ENCODE peak calls at places on chromosome 17, in eight cellular contexts. S is GM23248; Y is stimulated activated CD4-positive, alpha-beta T cell treated with anti-CD3 and anti-CD28 coated beads, Interleukin-1b, Interleukin-23, amount 100 ng/mL, for 48 hours; Z is activated CD4-positive, alpha-beta T cell treated with anti-CD3 and anti-CD28 coated beads, Interleukin-2, amount 10 ng/mL, durations not matched to agents 7 days and 5 days; U is pulmonary artery endothelial cell; K is stimulated activated CD8-positive, alpha-beta memory T cell treated with anti-CD3 and anti-CD28 coated beads, Interleukin-15, amount 100 ng/mL, for 48 hours; J is left ventricle myocardium superior; G is CD8-positive, alpha-beta memory T cell. O is an unnamed sample.

GRCh38 chr17:80772906-80773242 is 218.8 kb upstream of the CHMP6 start:
- DNase-seq in S (no peak), U (no peak), K (no peak), Z (no peak), Y (no peak), J (no peak), G (no peak), O (no peak)

GRCh38 chr17:75151893-75152292 is 2.4 kb downstream of the JPT1 start:
- DNase-seq in S (no peak), Z (no peak), J (no peak), G (no peak), U (no peak), K (no peak), Y (no peak), O (no peak)

GRCh38 chr17:51032850-51033249 is 87.8 kb downstream of the SPAG9 start:
- DNase-seq in U (no peak), J (no peak), K (no peak), G (no peak), Y (no peak), Z (no peak), S (peak), O (no peak)

GRCh38 chr17:47700471-47701449 is 6.8 kb downstream of the TBKBP1 start:
- DNase-seq in Z (no peak), G (no peak), Y (no peak), K (no peak), U (no peak), J (no peak), S (no peak), O (peak)

GRCh38 chr17:8791910-8792270 is 7.3 kb downstream of the MFSD6L start:
- DNase-seq in Y (no peak), U (no peak), Z (no peak), J (no peak), G (no peak), S (peak), K (no peak), O (no peak)

GRCh38 chr17:37726248-37726647 is 18.6 kb downstream of the HNF1B start:
- DNase-seq in U (no peak), K (no peak), Y (no peak), J (no peak), S (peak), G (no peak), Z (no peak), O (no peak)

GRCh38 chr17:56502120-56502519 is 91.4 kb upstream of the NOG start:
- DNase-seq in Z (no peak), G (no peak), J (no peak), U (no peak), K (no peak), Y (no peak), S (no peak), O (no peak)

GRCh38 chr17:56675876-56676660 is 82.6 kb downstream of the NOG start:
- DNase-seq in U (no peak), K (no peak), S (no peak), G (no peak), J (no peak), Z (no peak), Y (no peak), O (no peak)

GRCh38 chr17:73478768-73479424 is 165.3 kb downstream of the SDK2 start:
- DNase-seq in Z (no peak), U (no peak), J (no peak), G (no peak), S (no peak), K (no peak), Y (no peak), O (no peak)

GRCh38 chr17:60630352-60630751 is 30.4 kb downstream of the PPM1D start:
- DNase-seq in S (no peak), Y (no peak), U (peak), K (no peak), J (peak), G (no peak), Z (no peak), O (no peak)

GRCh38 chr17:71111945-71112344 is 942.6 kb downstream of the KCNJ2 start:
- DNase-seq in Y (no peak), J (no peak), U (no peak), G (no peak), S (peak), K (no peak), Z (no peak), O (no peak)

GRCh38 chr17:36602924-36603384 is 1.6 kb downstream of the MRM1 start:
- DNase-seq in J (no peak), G (peak), Y (peak), S (peak), K (peak), U (no peak), Z (peak), O (peak)

GRCh38 chr17:61379457-61380216 is 20.0 kb upstream of the TBX2 start:
- DNase-seq in U (no peak), K (no peak), G (no peak), S (no peak), J (no peak), Z (no peak), Y (no peak), O (no peak)

GRCh38 chr17:76710863-76711611 is at the start of gene MXRA7:
- DNase-seq in U (no peak), K (peak), S (peak), Y (no peak), Z (peak), J (peak), G (peak), O (peak)

GRCh38 chr17:67362173-67362572 is 4.2 kb downstream of the PSMD12 start:
- DNase-seq in K (no peak), G (no peak), S (no peak), U (no peak), J (no peak), Z (no peak), Y (no peak), O (no peak)

GRCh38 chr17:34178047-34178446 is 77.0 kb upstream of the CCL2 start:
- DNase-seq in G (no peak), Y (no peak), Z (no peak), J (no peak), S (peak), K (no peak), U (no peak), O (no peak)

GRCh38 chr17:39606434-39607056 is 1.2 kb downstream of the NEUROD2 start:
- DNase-seq in Y (no peak), J (no peak), G (no peak), S (no peak), K (no peak), U (no peak), Z (no peak), O (peak)

GRCh38 chr17:57672205-57672632 is 72.9 kb downstream of the CCDC182 start:
- DNase-seq in Y (no peak), Z (peak), J (no peak), S (peak), U (no peak), G (peak), K (no peak), O (no peak)

GRCh38 chr17:29004081-29004692 is 1.6 kb downstream of the SEZ6 start:
- DNase-seq in Y (no peak), K (no peak), U (no peak), S (peak), J (peak), G (no peak), Z (no peak), O (no peak)